ENCODE peak calls at places on chromosomes 13 and 19, in ten cellular contexts. O is stomach, W is AG04450, N is PC-3, X is heart right ventricle, G is cardiac muscle cell, D is pancreas, U is suprapubic skin, H is WTC11, I is mammary epithelial cell. C is an unnamed sample.

GRCh38 chr13:86601351-86601750 is 802.1 kb upstream of the SLITRK6 start:
- DNase-seq in O (no peak), W (no peak), N (peak), X (no peak), G (no peak), D (no peak), U (no peak), H (no peak), I (no peak), C (peak)

GRCh38 chr19:6723108-6723618 is 2.7 kb upstream of the C3 start:
- DNase-seq in O (no peak), W (no peak), N (peak), X (no peak), G (peak), D (peak), U (peak), H (no peak), I (peak), C (peak)

GRCh38 chr19:44451687-44452086 is 3.4 kb upstream of the ZNF229 start:
- DNase-seq in O (no peak), W (no peak), N (no peak), X (no peak), G (no peak), D (no peak), U (no peak), H (no peak), I (no peak), C (no peak)

GRCh38 chr13:90594694-90595093 is 752.8 kb upstream of the MIR17HG start:
- DNase-seq in O (no peak), W (no peak), N (peak), X (no peak), G (peak), D (no peak), U (no peak), H (no peak), I (peak), C (peak)

GRCh38 chr19:42293966-42294365 is 8.0 kb upstream of the PRR19 start:
- DNase-seq in O (no peak), W (no peak), N (no peak), X (no peak), G (no peak), D (no peak), U (no peak), H (no peak), I (no peak), C (no peak)

GRCh38 chr13:78298657-78299056 is 304.7 kb downstream of the POU4F1 start:
- DNase-seq in O (no peak), W (no peak), N (peak), X (no peak), G (no peak), D (no peak), U (no peak), H (no peak), I (peak), C (peak)

GRCh38 chr13:105721056-105721455 is 814.4 kb downstream of the EFNB2 start:
- DNase-seq in O (no peak), W (no peak), N (no peak), X (no peak), G (peak), D (no peak), U (no peak), H (no peak), I (peak), C (peak)

GRCh38 chr13:73880365-73880764 is 253.8 kb downstream of the KLF12 start:
- DNase-seq in O (no peak), W (no peak), N (no peak), X (no peak), G (peak), D (no peak), U (no peak), H (no peak), I (no peak), C (no peak)

GRCh38 chr13:60538566-60538965 is 141.5 kb downstream of the TDRD3 start:
- DNase-seq in O (no peak), W (no peak), N (peak), X (no peak), G (no peak), D (no peak), U (no peak), H (no peak), I (no peak), C (no peak)

GRCh38 chr19:49888478-49888901 is 8.2 kb downstream of the IL4I1 start:
- DNase-seq in O (no peak), W (no peak), N (no peak), X (no peak), G (no peak), D (no peak), U (no peak), H (no peak), I (no peak), C (no peak)

GRCh38 chr19:33201886-33202545 is 7.9 kb downstream of the LRP3 start:
- DNase-seq in O (no peak), W (no peak), N (no peak), X (no peak), G (no peak), D (no peak), U (no peak), H (no peak), I (no peak), C (no peak)

GRCh38 chr13:99911965-99912566 is 59.5 kb downstream of the ZIC5 start:
- DNase-seq in O (no peak), W (no peak), N (no peak), X (no peak), G (no peak), D (no peak), U (no peak), H (no peak), I (no peak), C (no peak)

GRCh38 chr19:3958836-3959765 is 11.8 kb downstream of the DAPK3 start:
- DNase-seq in O (no peak), W (no peak), N (no peak), X (no peak), G (no peak), D (peak), U (peak), H (no peak), I (no peak), C (no peak)

GRCh38 chr19:3687774-3688706 is 12.2 kb downstream of the PIP5K1C start:
- DNase-seq in O (peak), W (no peak), N (no peak), X (no peak), G (no peak), D (no peak), U (no peak), H (peak), I (peak), C (no peak)

GRCh38 chr13:41231786-41232185 is 31.6 kb downstream of the MTRF1 start:
- DNase-seq in O (peak), W (no peak), N (no peak), X (no peak), G (peak), D (peak), U (no peak), H (no peak), I (peak), C (peak)

GRCh38 chr19:55253842-55254624 is 4.8 kb downstream of the PPP6R1 start:
- DNase-seq in O (peak), W (no peak), N (no peak), X (no peak), G (no peak), D (no peak), U (no peak), H (no peak), I (no peak), C (no peak)

GRCh38 chr13:44719857-44720671 is 143.9 kb upstream of the TSC22D1 start:
- DNase-seq in O (no peak), W (peak), N (peak), X (peak), G (peak), D (no peak), U (no peak), H (no peak), I (no peak), C (no peak)

GRCh38 chr19:54137913-54138776 is 583 bp downstream of the CNOT3 start:
- DNase-seq in O (no peak), W (no peak), N (no peak), X (no peak), G (no peak), D (peak), U (no peak), H (no peak), I (no peak), C (no peak)

GRCh38 chr13:44011036-44011435 is 131.3 kb downstream of the LACC1 start:
- DNase-seq in O (no peak), W (no peak), N (no peak), X (no peak), G (no peak), D (no peak), U (no peak), H (no peak), I (no peak), C (no peak)

GRCh38 chr19:1250374-1251232 is 2.2 kb downstream of the MIDN start:
- DNase-seq in O (no peak), W (no peak), N (no peak), X (peak), G (peak), D (peak), U (peak), H (peak), I (no peak), C (no peak)

GRCh38 chr13:25806304-25806974 is 245.4 kb downstream of the SHISA2 start:
- DNase-seq in O (no peak), W (no peak), N (peak), X (no peak), G (no peak), D (no peak), U (no peak), H (no peak), I (peak), C (no peak)

GRCh38 chr13:50594276-50594970 is 249.1 kb downstream of the DLEU7 start:
- DNase-seq in O (no peak), W (no peak), N (no peak), X (no peak), G (no peak), D (no peak), U (no peak), H (peak), I (no peak), C (no peak)

GRCh38 chr13:37681295-37682032 is 82.9 kb upstream of the POSTN start:
- DNase-seq in O (no peak), W (peak), N (peak), X (no peak), G (peak), D (no peak), U (no peak), H (no peak), I (no peak), C (peak)

GRCh38 chr13:51328488-51328887 is 11.0 kb upstream of the SERPINE3 start:
- DNase-seq in O (no peak), W (no peak), N (no peak), X (no peak), G (no peak), D (no peak), U (no peak), H (peak), I (no peak), C (no peak)

GRCh38 chr13:19090495-19090894 is 91.1 kb downstream of the TUBA3C start:
- DNase-seq in O (no peak), W (no peak), N (no peak), X (no peak), G (no peak), D (no peak), U (no peak), H (no peak), I (no peak), C (no peak)

GRCh38 chr13:106475852-106476251 is 59.6 kb downstream of the EFNB2 start:
- DNase-seq in O (no peak), W (no peak), N (peak), X (no peak), G (no peak), D (no peak), U (no peak), H (no peak), I (no peak), C (no peak)

GRCh38 chr19:38028913-38029565 is 122.0 kb downstream of the SIPA1L3 start:
- DNase-seq in O (no peak), W (no peak), N (no peak), X (no peak), G (no peak), D (no peak), U (no peak), H (no peak), I (no peak), C (no peak)

GRCh38 chr13:50200988-50201387 is 185.7 kb downstream of the KCNRG start:
- DNase-seq in O (no peak), W (no peak), N (no peak), X (no peak), G (peak), D (no peak), U (no peak), H (no peak), I (no peak), C (no peak)

DNA sequence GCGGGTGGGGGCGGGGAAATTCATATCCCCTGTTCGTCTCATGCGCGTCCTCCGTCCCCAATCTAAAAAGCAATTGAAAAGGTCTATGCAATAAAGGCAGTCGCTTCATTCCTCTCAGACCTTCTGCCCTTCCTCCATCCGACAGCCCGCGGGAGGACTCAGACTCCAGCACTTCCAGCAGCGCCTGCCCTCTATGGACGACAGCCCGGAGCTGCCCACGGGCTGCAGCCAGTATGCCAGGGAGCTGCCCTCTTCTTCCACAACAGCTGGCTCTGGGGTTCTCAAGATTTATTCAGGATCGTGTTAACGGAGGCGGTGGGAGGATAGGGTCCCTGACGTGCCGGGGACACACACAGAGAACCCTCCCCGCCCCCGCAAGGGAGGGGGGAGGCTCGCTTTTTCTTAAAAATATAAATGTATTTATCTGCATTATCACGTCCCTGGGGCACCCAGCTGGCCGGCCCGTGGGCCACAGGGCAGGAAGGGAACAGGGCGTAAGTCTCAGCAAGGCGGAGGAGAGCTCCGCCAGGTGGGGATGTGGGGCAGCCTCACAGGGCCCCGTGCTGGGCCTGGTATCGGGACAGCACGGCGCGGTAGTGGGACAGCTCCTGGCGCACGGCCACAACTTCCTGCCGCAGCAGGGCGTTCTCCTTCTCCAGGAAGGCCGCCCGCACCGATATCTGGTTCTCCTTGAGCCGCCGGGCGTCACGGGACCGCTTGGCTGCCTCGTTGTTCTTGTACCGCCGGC is 6.7 kb downstream of the DBP start:
- DNase-seq in O (peak), W (no peak), N (no peak), X (peak), G (peak), D (peak), U (peak), H (peak), I (no peak), C (no peak)
- TF ChIP-seq CTCF in O (peak), W (peak), N (no peak), X (peak), G (no peak), D (no peak), U (no peak), H (no peak), I (no peak), C (no peak)

GRCh38 chr13:58025821-58026220 is 394.3 kb downstream of the PCDH17 start:
- DNase-seq in O (no peak), W (no peak), N (no peak), X (no peak), G (no peak), D (no peak), U (no peak), H (no peak), I (no peak), C (no peak)
- TF ChIP-seq CTCF in O (no peak), W (no peak), N (no peak), X (no peak), G (no peak), D (no peak), U (no peak), H (no peak), I (no peak), C (no peak)

DNA sequence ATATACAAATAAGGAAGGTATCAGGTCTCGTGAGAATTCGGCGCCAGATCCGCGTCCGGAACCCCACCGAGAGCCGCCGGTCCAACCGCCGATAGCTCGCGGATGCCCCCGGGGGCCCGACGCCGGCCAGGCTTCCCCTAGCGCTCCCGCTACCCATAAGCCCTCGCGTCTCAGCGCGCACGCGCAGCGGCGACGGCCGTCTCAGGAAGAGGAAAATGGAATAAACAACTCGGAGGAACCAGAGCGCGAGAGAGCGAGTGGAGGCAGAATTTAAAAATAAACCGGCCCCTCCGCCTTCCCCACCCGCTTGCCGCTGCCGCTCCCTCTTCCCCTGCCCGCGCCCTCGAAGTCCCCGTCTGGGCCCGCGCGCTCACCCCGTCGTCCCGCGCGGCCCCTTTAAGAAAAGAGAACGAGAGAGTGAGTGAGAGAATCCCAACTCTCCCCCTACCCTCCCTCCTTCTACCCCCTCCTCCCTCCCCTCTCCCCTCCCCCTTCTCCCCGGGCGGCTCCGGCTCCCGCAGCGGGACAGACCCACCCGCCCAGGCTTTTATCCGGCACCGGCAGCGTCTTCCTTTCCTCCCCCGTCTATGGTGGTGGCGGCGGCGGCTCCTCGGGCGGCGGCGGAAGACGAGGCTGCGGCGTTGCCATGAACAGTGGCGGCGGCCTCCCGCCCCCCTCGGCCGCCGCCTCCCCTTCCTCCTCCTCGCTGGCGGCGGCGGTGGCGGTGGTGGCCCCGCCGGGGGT is at the start of gene PAN3:
- DNase-seq in O (peak), W (peak), N (peak), X (peak), G (peak), D (peak), U (peak), H (peak), I (peak), C (peak)
- TF ChIP-seq CTCF in O (no peak), W (peak), N (no peak), X (peak), G (peak), D (no peak), U (no peak), H (no peak), I (no peak), C (no peak)

GRCh38 chr19:36054733-36055686 is at the start of gene WDR62:
- DNase-seq in O (peak), W (peak), N (peak), X (peak), G (peak), D (peak), U (peak), H (peak), I (peak), C (peak)

GRCh38 chr19:36058481-36059179 is 3.9 kb downstream of the WDR62 start:
- DNase-seq in O (no peak), W (no peak), N (no peak), X (no peak), G (no peak), D (no peak), U (no peak), H (no peak), I (no peak), C (no peak)

GRCh38 chr19:36051236-36051635 is 2.8 kb downstream of the THAP8 start:
- DNase-seq in O (no peak), W (no peak), N (no peak), X (no peak), G (no peak), D (no peak), U (no peak), H (peak), I (no peak), C (peak)

GRCh38 chr19:36051637-36052036 is 2.4 kb downstream of the THAP8 start:
- DNase-seq in O (no peak), W (no peak), N (no peak), X (no peak), G (no peak), D (no peak), U (no peak), H (peak), I (no peak), C (no peak)

DNA sequence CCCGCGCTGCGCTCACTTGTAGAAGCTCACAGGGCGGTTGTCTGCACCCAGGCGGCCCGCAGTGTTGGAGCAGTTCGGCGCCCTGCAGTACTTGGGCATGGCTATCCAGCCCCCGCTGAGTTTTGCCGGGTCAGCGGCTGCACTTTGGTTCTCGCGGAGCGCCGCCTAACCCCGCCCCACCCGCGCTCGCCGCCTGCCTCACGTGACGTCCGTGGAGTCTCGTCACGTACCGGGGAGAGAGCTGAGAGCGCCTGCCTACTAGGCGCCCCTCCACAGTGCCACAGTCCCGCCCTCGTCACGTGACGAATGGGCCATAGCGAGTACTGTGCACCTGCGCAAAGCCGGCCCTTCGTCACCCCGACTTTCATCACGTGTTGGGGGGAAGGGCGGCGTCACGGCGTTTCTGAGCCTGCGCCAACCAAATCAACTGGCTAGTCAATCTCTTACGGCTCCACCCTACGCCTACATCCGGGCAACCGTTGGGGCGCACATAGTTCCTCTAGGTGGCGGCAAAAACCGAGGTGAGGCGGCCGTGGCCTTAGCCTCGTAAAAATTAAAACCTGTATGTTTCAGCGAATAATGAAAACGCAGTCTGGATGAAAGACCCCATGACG is at the start of gene THAP8:
- DNase-seq in O (peak), W (peak), N (peak), X (peak), G (peak), D (peak), U (peak), H (peak), I (peak), C (peak)
- TF ChIP-seq CTCF in O (peak), W (peak), N (peak), X (peak), G (peak), D (no peak), U (peak), H (no peak), I (peak), C (peak)

DNA sequence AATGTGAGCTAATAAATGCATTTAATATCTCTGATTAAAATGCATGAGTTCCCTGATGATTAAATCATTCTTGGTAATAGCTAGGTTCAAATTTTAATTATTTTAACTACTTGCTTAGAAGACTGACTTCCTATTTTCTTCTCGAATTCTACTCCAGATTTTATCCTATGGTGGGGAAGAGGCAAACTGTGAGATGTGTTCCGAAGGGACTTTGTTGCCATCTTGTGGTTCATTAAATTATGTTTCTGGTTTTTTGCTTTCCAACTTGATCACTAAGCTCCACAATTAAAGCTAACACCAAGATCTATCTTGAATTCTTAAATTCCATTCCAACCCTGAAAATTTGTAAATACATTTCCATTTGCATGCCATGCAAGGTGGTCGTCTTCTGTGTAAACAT is 538.4 kb upstream of the PCDH20 start:
- DNase-seq in O (no peak), W (no peak), N (peak), X (no peak), G (peak), D (no peak), U (no peak), H (no peak), I (no peak), C (peak)
- TF ChIP-seq CTCF in O (peak), W (no peak), N (peak), X (peak), G (peak), D (no peak), U (no peak), H (no peak), I (peak), C (peak)

GRCh38 chr19:11141937-11142527 is 13.6 kb downstream of the SPC24 start:
- DNase-seq in O (no peak), W (no peak), N (peak), X (no peak), G (no peak), D (no peak), U (no peak), H (no peak), I (no peak), C (peak)
- TF ChIP-seq CTCF in O (no peak), W (no peak), N (peak), X (peak), G (no peak), D (no peak), U (no peak), H (no peak), I (peak), C (peak)